ENCODE peak calls at places on chromosomes 16 and 17, in nine cellular contexts. I is GM12865; L is stimulated activated CD8-positive, alpha-beta memory T cell treated with anti-CD3 and anti-CD28 coated beads, Interleukin-4, amount 100 ng/mL, for 4 hours; Y is amygdala; F is fibroblast of lung; C is mesothelial cell of epicardium; W is HuH-7.5; S is left ventricle myocardium superior; H is foreskin fibroblast. Q is an unnamed sample.

GRCh38 chr16:63061319-63061718 is 1025.1 kb upstream of the CDH8 start:
- DNase-seq in I (no peak), L (no peak), Y (no peak), F (no peak), C (no peak), W (no peak), S (no peak), H (no peak), Q (no peak)

GRCh38 chr16:69166946-69167930 is 19.7 kb upstream of the SNTB2 start:
- DNase-seq in I (no peak), L (no peak), Y (no peak), F (peak), C (no peak), W (no peak), S (no peak), H (peak), Q (no peak)

GRCh38 chr17:77471984-77472836 is 331.4 kb downstream of the SEC14L1 start:
- DNase-seq in I (peak), L (no peak), Y (no peak), F (peak), C (no peak), W (no peak), S (peak), H (peak), Q (no peak)

GRCh38 chr17:31131299-31131698 is 36.5 kb downstream of the NF1 start:
- DNase-seq in I (no peak), L (no peak), Y (no peak), F (no peak), C (no peak), W (no peak), S (no peak), H (no peak), Q (no peak)

GRCh38 chr17:16351831-16352230 is 1.4 kb downstream of the CENPV start:
- DNase-seq in I (no peak), L (no peak), Y (no peak), F (peak), C (no peak), W (no peak), S (no peak), H (peak), Q (no peak)

GRCh38 chr16:83200005-83200779 is 573.4 kb downstream of the CDH13 start:
- DNase-seq in I (peak), L (no peak), Y (no peak), F (peak), C (no peak), W (no peak), S (peak), H (no peak), Q (no peak)

GRCh38 chr17:73199751-73200317 is 7.0 kb downstream of the COG1 start:
- DNase-seq in I (no peak), L (no peak), Y (no peak), F (no peak), C (no peak), W (no peak), S (no peak), H (no peak), Q (no peak)

GRCh38 chr16:66850115-66850815 is 6.1 kb downstream of the CA7 start:
- DNase-seq in I (no peak), L (no peak), Y (no peak), F (no peak), C (no peak), W (no peak), S (no peak), H (no peak), Q (no peak)

GRCh38 chr17:77572851-77573250 is 385.7 kb upstream of the TNRC6C start:
- DNase-seq in I (no peak), L (no peak), Y (no peak), F (no peak), C (no peak), W (no peak), S (no peak), H (no peak), Q (no peak)

GRCh38 chr17:78040561-78041400 is 82.3 kb downstream of the TNRC6C start:
- DNase-seq in I (peak), L (no peak), Y (peak), F (peak), C (no peak), W (no peak), S (peak), H (peak), Q (peak)

GRCh38 chr17:6599364-6599763 is 41.1 kb downstream of the KIAA0753 start:
- DNase-seq in I (no peak), L (no peak), Y (no peak), F (no peak), C (no peak), W (no peak), S (no peak), H (no peak), Q (no peak)

Q was measured in GM13977.